ENCODE peak calls at places on chromosome 6, in six cellular contexts. One of them, this sample, is unnamed.
A peak's percentile ranks its signal among the peaks of the same experiment; 100 is the strongest.

GRCh38 chr6:89209457-89209856 is 7.7 kb downstream of the GABRR1 start:
- DNase-seq in heart right ventricle: no peak
- DNase-seq in spleen: no peak
- DNase-seq in K562: no peak
- DNase-seq in cardiac fibroblast: no peak
- DNase-seq in epithelial cell of esophagus: no peak
- DNase-seq in this sample: no peak

GRCh38 chr6:89308525-89309400 is 6.3 kb downstream of the GABRR2 start:
- DNase-seq in heart right ventricle: no peak
- DNase-seq in spleen: no peak
- DNase-seq in K562: no peak
- DNase-seq in cardiac fibroblast: no peak
- DNase-seq in epithelial cell of esophagus: no peak
- DNase-seq in this sample: no peak

GRCh38 chr6:27977387-27977786 is 20.3 kb downstream of the OR2B6 start:
- DNase-seq in heart right ventricle: no peak
- DNase-seq in spleen: no peak
- DNase-seq in K562: no peak
- DNase-seq in cardiac fibroblast: no peak
- DNase-seq in epithelial cell of esophagus: no peak
- DNase-seq in this sample: no peak

GRCh38 chr6:109768485-109768884 is 77.4 kb downstream of the FIG4 start:
- DNase-seq in heart right ventricle: no peak
- DNase-seq in spleen: no peak
- DNase-seq in K562: no peak
- DNase-seq in cardiac fibroblast: peak; percentile 87
- DNase-seq in epithelial cell of esophagus: peak; percentile 83
- DNase-seq in this sample: peak; percentile 69

GRCh38 chr6:57024321-57024720 is 22.2 kb upstream of the KIAA1586 start:
- DNase-seq in heart right ventricle: no peak
- DNase-seq in spleen: no peak
- DNase-seq in K562: no peak
- DNase-seq in cardiac fibroblast: no peak
- DNase-seq in epithelial cell of esophagus: no peak
- DNase-seq in this sample: no peak

GRCh38 chr6:152112503-152113261 is 305.2 kb downstream of the ESR1 start:
- DNase-seq in heart right ventricle: peak; percentile 76
- DNase-seq in spleen: peak; percentile 84
- DNase-seq in K562: no peak
- DNase-seq in cardiac fibroblast: no peak
- DNase-seq in epithelial cell of esophagus: no peak
- DNase-seq in this sample: no peak

GRCh38 chr6:126033696-126034095 is 47.4 kb downstream of the TRMT11 start:
- DNase-seq in heart right ventricle: no peak
- DNase-seq in spleen: no peak
- DNase-seq in K562: peak; percentile 28
- DNase-seq in cardiac fibroblast: peak; percentile 91
- DNase-seq in epithelial cell of esophagus: peak; percentile 68
- DNase-seq in this sample: peak; percentile 95

GRCh38 chr6:85015396-85015990 is 251.1 kb upstream of the TBX18 start:
- DNase-seq in heart right ventricle: peak; percentile 31
- DNase-seq in spleen: no peak
- DNase-seq in K562: peak; percentile 52
- DNase-seq in cardiac fibroblast: peak; percentile 85
- DNase-seq in epithelial cell of esophagus: peak; percentile 59
- DNase-seq in this sample: peak; percentile 27

GRCh38 chr6:118940770-118941169 is 5.8 kb upstream of the MCM9 start:
- DNase-seq in heart right ventricle: no peak
- DNase-seq in spleen: no peak
- DNase-seq in K562: no peak
- DNase-seq in cardiac fibroblast: no peak
- DNase-seq in epithelial cell of esophagus: no peak
- DNase-seq in this sample: no peak

GRCh38 chr6:83221886-83222479 is 28.8 kb downstream of the RWDD2A start:
- DNase-seq in heart right ventricle: no peak
- DNase-seq in spleen: no peak
- DNase-seq in K562: no peak
- DNase-seq in cardiac fibroblast: peak; percentile 72
- DNase-seq in epithelial cell of esophagus: peak; percentile 47
- DNase-seq in this sample: peak; percentile 53

GRCh38 chr6:111551521-111552231 is 54.0 kb downstream of the TRAF3IP2 start:
- DNase-seq in heart right ventricle: no peak
- DNase-seq in spleen: no peak
- DNase-seq in K562: no peak
- DNase-seq in cardiac fibroblast: no peak
- DNase-seq in epithelial cell of esophagus: no peak
- DNase-seq in this sample: no peak

GRCh38 chr6:169101981-169102380 is 151.7 kb downstream of the THBS2 start:
- DNase-seq in heart right ventricle: no peak
- DNase-seq in spleen: no peak
- DNase-seq in K562: no peak
- DNase-seq in cardiac fibroblast: peak; percentile 61
- DNase-seq in epithelial cell of esophagus: no peak
- DNase-seq in this sample: peak; percentile 70

GRCh38 chr6:89371849-89372505 is 19.5 kb upstream of the UBE2J1 start:
- DNase-seq in heart right ventricle: peak; percentile 76
- DNase-seq in spleen: peak; percentile 94
- DNase-seq in K562: peak; percentile 68
- DNase-seq in cardiac fibroblast: peak; percentile 58
- DNase-seq in epithelial cell of esophagus: peak; percentile 61
- DNase-seq in this sample: peak; percentile 53

GRCh38 chr6:27593200-27593818 is 120.4 kb upstream of the ZNF184 start:
- DNase-seq in heart right ventricle: no peak
- DNase-seq in spleen: no peak
- DNase-seq in K562: no peak
- DNase-seq in cardiac fibroblast: no peak
- DNase-seq in epithelial cell of esophagus: peak; percentile 24
- DNase-seq in this sample: no peak

GRCh38 chr6:170122676-170123075 is 168.2 kb downstream of the DLL1 start:
- DNase-seq in heart right ventricle: no peak
- DNase-seq in spleen: no peak
- DNase-seq in K562: no peak
- DNase-seq in cardiac fibroblast: no peak
- DNase-seq in epithelial cell of esophagus: peak; percentile 62
- DNase-seq in this sample: no peak

GRCh38 chr6:152129606-152130249 is 322.2 kb downstream of the ESR1 start:
- DNase-seq in heart right ventricle: no peak
- DNase-seq in spleen: no peak
- DNase-seq in K562: no peak
- DNase-seq in cardiac fibroblast: peak; percentile 48
- DNase-seq in epithelial cell of esophagus: no peak
- DNase-seq in this sample: peak; percentile 81

GRCh38 chr6:135576055-135576454 is 78.5 kb upstream of the AHI1 start:
- DNase-seq in heart right ventricle: no peak
- DNase-seq in spleen: no peak
- DNase-seq in K562: no peak
- DNase-seq in cardiac fibroblast: peak; percentile 80
- DNase-seq in epithelial cell of esophagus: peak; percentile 39
- DNase-seq in this sample: peak; percentile 78

GRCh38 chr6:95576218-95576617 is 1.1 kb upstream of the MANEA start:
- DNase-seq in heart right ventricle: no peak
- DNase-seq in spleen: no peak
- DNase-seq in K562: no peak
- DNase-seq in cardiac fibroblast: no peak
- DNase-seq in epithelial cell of esophagus: no peak
- DNase-seq in this sample: no peak

GRCh38 chr6:11729083-11729482 is 49.5 kb downstream of the ADTRP start:
- DNase-seq in heart right ventricle: no peak
- DNase-seq in spleen: no peak
- DNase-seq in K562: no peak
- DNase-seq in cardiac fibroblast: no peak
- DNase-seq in epithelial cell of esophagus: peak; percentile 9
- DNase-seq in this sample: no peak

GRCh38 chr6:73713426-73714147 is 17.6 kb downstream of the CD109 start:
- DNase-seq in heart right ventricle: no peak
- DNase-seq in spleen: no peak
- DNase-seq in K562: no peak
- DNase-seq in cardiac fibroblast: no peak
- DNase-seq in epithelial cell of esophagus: no peak
- DNase-seq in this sample: no peak

GRCh38 chr6:11006060-11006459 is 38.0 kb downstream of the ELOVL2 start:
- DNase-seq in heart right ventricle: no peak
- DNase-seq in spleen: no peak
- DNase-seq in K562: no peak
- DNase-seq in cardiac fibroblast: no peak
- DNase-seq in epithelial cell of esophagus: no peak
- DNase-seq in this sample: no peak

GRCh38 chr6:28474441-28475219 is 31.3 kb upstream of the ZSCAN23 start:
- DNase-seq in heart right ventricle: no peak
- DNase-seq in spleen: no peak
- DNase-seq in K562: peak; percentile 64
- DNase-seq in cardiac fibroblast: peak; percentile 96
- DNase-seq in epithelial cell of esophagus: peak; percentile 86
- DNase-seq in this sample: peak; percentile 83

GRCh38 chr6:15460110-15460727 is 202.6 kb downstream of the DTNBP1 start:
- DNase-seq in heart right ventricle: no peak
- DNase-seq in spleen: no peak
- DNase-seq in K562: no peak
- DNase-seq in cardiac fibroblast: no peak
- DNase-seq in epithelial cell of esophagus: no peak
- DNase-seq in this sample: peak; percentile 26
- H3K4me3 ChIP-seq in heart right ventricle: no peak overlapping the region
- H3K4me3 ChIP-seq in spleen: no peak overlapping the region
- H3K4me3 ChIP-seq in K562: no peak overlapping the region
- H3K4me3 ChIP-seq in cardiac fibroblast: no peak overlapping the region
- H3K4me3 ChIP-seq in epithelial cell of esophagus: no peak overlapping the region
- H3K4me3 ChIP-seq in this sample: no peak overlapping the region

GRCh38 chr6:31578461-31579118 is 3.2 kb downstream of the TNF start:
- DNase-seq in heart right ventricle: no peak
- DNase-seq in spleen: peak; percentile 32
- DNase-seq in K562: no peak
- DNase-seq in cardiac fibroblast: no peak
- DNase-seq in epithelial cell of esophagus: peak; percentile 90
- DNase-seq in this sample: no peak
- H3K4me3 ChIP-seq in heart right ventricle: no peak overlapping the region
- H3K4me3 ChIP-seq in spleen: peak overlapping the region; percentile 72
- H3K4me3 ChIP-seq in K562: no peak overlapping the region
- H3K4me3 ChIP-seq in cardiac fibroblast: no peak overlapping the region
- H3K4me3 ChIP-seq in epithelial cell of esophagus: no peak overlapping the region
- H3K4me3 ChIP-seq in this sample: no peak overlapping the region

DNA sequence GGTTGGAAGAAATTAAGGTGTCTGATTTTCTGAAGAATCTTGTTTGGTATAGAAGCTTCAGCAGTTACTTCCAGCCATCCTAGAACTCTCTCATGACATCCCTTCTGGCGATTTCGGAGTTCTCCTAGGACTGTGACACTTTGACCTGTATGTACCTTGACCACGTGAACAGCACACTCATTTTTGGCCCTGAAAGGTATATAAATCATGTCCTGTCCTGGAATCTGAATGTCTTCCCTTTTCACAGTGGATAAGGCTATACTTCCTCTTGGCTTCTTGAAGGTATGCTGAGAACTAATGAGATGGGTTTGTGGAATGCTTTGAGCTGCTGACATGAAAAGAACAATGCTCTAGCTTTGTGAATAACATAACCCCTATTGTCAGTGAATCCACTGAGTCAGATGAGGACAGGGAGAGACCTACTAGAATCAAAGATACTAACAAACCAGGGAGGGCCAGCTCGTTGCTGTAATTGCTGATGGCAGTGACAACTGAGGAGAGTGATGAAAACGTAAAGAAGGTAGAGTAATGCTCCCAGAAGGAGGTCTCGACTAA is 6.0 kb upstream of the ZDHHC14 start:
- DNase-seq in heart right ventricle: no peak
- DNase-seq in spleen: no peak
- DNase-seq in K562: no peak
- DNase-seq in cardiac fibroblast: peak; percentile 38
- DNase-seq in epithelial cell of esophagus: no peak
- DNase-seq in this sample: no peak
- H3K4me3 ChIP-seq in heart right ventricle: no peak overlapping the region
- H3K4me3 ChIP-seq in spleen: no peak overlapping the region
- H3K4me3 ChIP-seq in K562: no peak overlapping the region
- H3K4me3 ChIP-seq in cardiac fibroblast: no peak overlapping the region
- H3K4me3 ChIP-seq in epithelial cell of esophagus: no peak overlapping the region
- H3K4me3 ChIP-seq in this sample: no peak overlapping the region

DNA sequence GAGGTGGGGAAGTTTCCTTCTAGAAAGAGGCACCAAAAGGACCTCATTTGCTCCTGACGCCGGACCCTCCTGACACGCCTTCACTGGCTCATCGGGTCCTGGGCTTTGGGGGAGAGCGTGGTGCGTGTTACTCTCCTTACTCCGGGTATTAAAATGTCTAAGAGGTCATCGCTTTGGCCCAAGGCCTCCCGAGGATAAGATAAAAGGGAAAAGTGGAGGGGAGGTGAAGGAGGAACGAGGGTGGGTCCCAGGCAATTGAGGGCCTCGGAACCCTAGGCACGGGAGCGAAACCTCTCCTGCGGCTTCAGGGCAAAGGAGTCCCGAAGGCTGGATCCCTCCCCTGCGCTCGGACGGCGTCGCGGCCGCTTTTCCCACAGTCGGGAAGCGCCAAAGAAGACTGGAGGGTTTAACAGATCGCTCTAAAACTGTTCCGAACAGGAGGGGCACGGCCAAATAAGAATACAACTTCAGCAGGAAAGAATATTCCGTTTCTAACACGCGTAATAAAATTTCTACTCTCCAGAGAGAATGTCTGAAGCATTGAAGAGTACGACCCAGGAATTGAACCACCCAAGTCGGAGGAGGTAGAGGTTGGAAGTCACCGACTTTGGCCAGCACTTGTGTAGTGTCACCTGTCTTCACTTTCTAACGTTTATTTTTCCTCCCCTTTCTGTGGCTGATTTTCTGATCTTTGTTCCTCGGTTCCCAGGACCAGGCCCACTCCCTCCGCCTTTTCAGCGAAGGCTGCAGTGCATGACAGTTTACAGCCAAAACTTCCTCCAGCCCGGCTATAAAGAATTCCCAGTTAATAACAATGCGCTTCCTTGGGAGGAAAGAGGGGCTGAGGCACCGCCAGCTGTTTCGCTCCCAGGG is 2.1 kb upstream of the TBXT start:
- DNase-seq in heart right ventricle: no peak
- DNase-seq in spleen: no peak
- DNase-seq in K562: no peak
- DNase-seq in cardiac fibroblast: no peak
- DNase-seq in epithelial cell of esophagus: no peak
- DNase-seq in this sample: no peak
- H3K4me3 ChIP-seq in heart right ventricle: no peak overlapping the region
- H3K4me3 ChIP-seq in spleen: no peak overlapping the region
- H3K4me3 ChIP-seq in K562: no peak overlapping the region
- H3K4me3 ChIP-seq in cardiac fibroblast: no peak overlapping the region
- H3K4me3 ChIP-seq in epithelial cell of esophagus: no peak overlapping the region
- H3K4me3 ChIP-seq in this sample: no peak overlapping the region

GRCh38 chr6:5996701-5997419 is 9.9 kb downstream of the NRN1 start:
- DNase-seq in heart right ventricle: peak; percentile 25
- DNase-seq in spleen: no peak
- DNase-seq in K562: no peak
- DNase-seq in cardiac fibroblast: peak; percentile 23
- DNase-seq in epithelial cell of esophagus: peak; percentile 20
- DNase-seq in this sample: peak; percentile 77

GRCh38 chr6:5998741-5999687 is 7.7 kb downstream of the NRN1 start:
- DNase-seq in heart right ventricle: peak; percentile 59
- DNase-seq in spleen: peak; percentile 76
- DNase-seq in K562: no peak
- DNase-seq in cardiac fibroblast: no peak
- DNase-seq in epithelial cell of esophagus: no peak
- DNase-seq in this sample: peak; percentile 50

GRCh38 chr6:5995705-5996686 is 10.7 kb downstream of the NRN1 start:
- DNase-seq in heart right ventricle: peak; percentile 79
- DNase-seq in spleen: peak; percentile 87
- DNase-seq in K562: peak; percentile 71
- DNase-seq in cardiac fibroblast: peak; percentile 28
- DNase-seq in epithelial cell of esophagus: peak; percentile 14
- DNase-seq in this sample: peak; percentile 87

GRCh38 chr6:5998236-5998635 is 8.5 kb downstream of the NRN1 start:
- DNase-seq in heart right ventricle: no peak
- DNase-seq in spleen: no peak
- DNase-seq in K562: no peak
- DNase-seq in cardiac fibroblast: no peak
- DNase-seq in epithelial cell of esophagus: no peak
- DNase-seq in this sample: no peak

GRCh38 chr6:5997420-5998093 is 9.2 kb downstream of the NRN1 start:
- DNase-seq in heart right ventricle: peak; percentile 36
- DNase-seq in spleen: peak; percentile 90
- DNase-seq in K562: no peak
- DNase-seq in cardiac fibroblast: no peak
- DNase-seq in epithelial cell of esophagus: no peak
- DNase-seq in this sample: peak; percentile 52
- H3K4me3 ChIP-seq in heart right ventricle: peak overlapping the region; percentile 69
- H3K4me3 ChIP-seq in spleen: peak overlapping the region; percentile 56
- H3K4me3 ChIP-seq in K562: no peak overlapping the region
- H3K4me3 ChIP-seq in cardiac fibroblast: peak overlapping the region; percentile 14
- H3K4me3 ChIP-seq in epithelial cell of esophagus: no peak overlapping the region
- H3K4me3 ChIP-seq in this sample: peak overlapping the region; percentile 82

This sample was measured in AG10803.